ENCODE peak calls at places on chromosomes 7 and 10, in five cellular contexts. A is thyroid gland, R is body of pancreas, P is A549, E is HFF-Myc. M is an unnamed sample.

GRCh38 chr7:112079671-112080070 is 126.5 kb downstream of the DOCK4 start:
- DNase-seq in R (no peak), A (no peak), E (no peak), P (no peak), M (no peak)

GRCh38 chr10:22500567-22501369 is 155.5 kb downstream of the SPAG6 start:
- DNase-seq in E (no peak), A (no peak), P (no peak), R (no peak), M (no peak)

GRCh38 chr7:712601-713457 is 13.7 kb upstream of the DNAAF5 start:
- DNase-seq in E (no peak), P (no peak), R (no peak), A (no peak), M (no peak)

GRCh38 chr7:2621061-2621828 is 10.5 kb upstream of the TTYH3 start:
- DNase-seq in E (no peak), A (peak; percentile 85), P (no peak), R (peak; percentile 45), M (peak; percentile 81)

GRCh38 chr7:133315332-133316040 is 62.6 kb downstream of the EXOC4 start:
- DNase-seq in E (no peak), P (no peak), A (no peak), R (no peak), M (no peak)

GRCh38 chr10:10055656-10056445 is 961.8 kb upstream of the CELF2 start:
- DNase-seq in A (no peak), P (no peak), R (no peak), E (no peak), M (no peak)

GRCh38 chr10:102673961-102674511 is 29.8 kb downstream of the TRIM8 start:
- DNase-seq in P (no peak), E (peak; percentile 41), R (no peak), A (peak; percentile 78), M (peak; percentile 66)

GRCh38 chr10:70425096-70425495 is 16.4 kb downstream of the NODAL start:
- DNase-seq in R (no peak), A (no peak), E (no peak), P (no peak), M (no peak)

GRCh38 chr10:120386896-120387295 is 70.1 kb upstream of the PLPP4 start:
- DNase-seq in A (no peak), E (no peak), R (no peak), P (no peak), M (no peak)

GRCh38 chr7:45687721-45688120 is 113.6 kb downstream of the ADCY1 start:
- DNase-seq in R (no peak), A (no peak), E (no peak), P (no peak), M (peak; percentile 7)

GRCh38 chr10:9254353-9254752 is 1199.9 kb downstream of the GATA3 start:
- DNase-seq in R (no peak), P (no peak), E (peak; percentile 22), A (no peak), M (no peak)

DNA sequence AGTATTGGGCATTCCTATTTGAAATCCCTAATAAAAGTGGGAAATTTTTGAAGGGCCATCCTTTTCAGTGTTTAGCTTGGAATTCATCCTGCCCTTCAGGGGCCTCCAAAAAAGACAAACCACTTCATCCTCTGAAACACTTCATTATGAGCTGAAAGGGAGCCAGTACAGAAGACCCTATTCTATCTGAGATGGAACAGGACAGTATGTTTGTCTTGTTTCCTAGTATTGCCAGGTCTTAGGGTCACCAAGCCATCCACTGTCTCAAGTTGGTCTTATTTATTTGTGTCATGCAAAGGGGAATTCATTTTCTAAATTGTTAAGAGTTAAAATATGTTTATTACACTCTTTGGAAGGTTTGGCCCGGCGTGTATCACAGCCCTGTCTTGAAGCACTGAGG is 326.2 kb upstream of the BMPER start:
- DNase-seq in E (no peak), A (no peak), P (no peak), R (no peak), M (no peak)
- TF ChIP-seq CTCF in E (no peak), A (no peak), P (no peak), R (no peak), M (no peak)

GRCh38 chr7:153385502-153385901 is 626.0 kb downstream of the ACTR3B start:
- DNase-seq in P (no peak), R (no peak), E (no peak), A (no peak), M (no peak)

GRCh38 chr7:153389261-153389660 is 629.7 kb downstream of the ACTR3B start:
- DNase-seq in A (no peak), P (no peak), E (no peak), R (no peak), M (no peak)

GRCh38 chr7:153390955-153391354 is 631.4 kb downstream of the ACTR3B start:
- DNase-seq in P (no peak), A (no peak), R (no peak), E (no peak), M (no peak)

GRCh38 chr7:153386581-153386980 is 627.0 kb downstream of the ACTR3B start:
- DNase-seq in P (no peak), A (no peak), E (no peak), R (no peak), M (no peak)

GRCh38 chr7:153388611-153389010 is 629.1 kb downstream of the ACTR3B start:
- DNase-seq in P (no peak), A (no peak), E (no peak), R (no peak), M (no peak)
- H3K4me3 ChIP-seq in P (no peak overlapping the region), A (no peak overlapping the region), E (no peak overlapping the region), R (no peak overlapping the region), M (no peak overlapping the region)

GRCh38 chr7:4683884-4684565 is 1.9 kb downstream of the FOXK1 start:
- DNase-seq in R (peak; percentile 42), A (peak; percentile 84), E (no peak), P (no peak), M (peak; percentile 69)
- TF ChIP-seq CTCF in R (no peak), A (no peak), E (no peak), P (peak; percentile 20), M (no peak)

GRCh38 chr7:32588657-32589056 is 93.4 kb downstream of the AVL9 start:
- DNase-seq in P (peak; percentile 35), R (no peak), A (peak; percentile 23), E (peak; percentile 58), M (no peak)
- H3K4me3 ChIP-seq in P (no peak overlapping the region), R (no peak overlapping the region), A (no peak overlapping the region), E (no peak overlapping the region), M (no peak overlapping the region)

DNA sequence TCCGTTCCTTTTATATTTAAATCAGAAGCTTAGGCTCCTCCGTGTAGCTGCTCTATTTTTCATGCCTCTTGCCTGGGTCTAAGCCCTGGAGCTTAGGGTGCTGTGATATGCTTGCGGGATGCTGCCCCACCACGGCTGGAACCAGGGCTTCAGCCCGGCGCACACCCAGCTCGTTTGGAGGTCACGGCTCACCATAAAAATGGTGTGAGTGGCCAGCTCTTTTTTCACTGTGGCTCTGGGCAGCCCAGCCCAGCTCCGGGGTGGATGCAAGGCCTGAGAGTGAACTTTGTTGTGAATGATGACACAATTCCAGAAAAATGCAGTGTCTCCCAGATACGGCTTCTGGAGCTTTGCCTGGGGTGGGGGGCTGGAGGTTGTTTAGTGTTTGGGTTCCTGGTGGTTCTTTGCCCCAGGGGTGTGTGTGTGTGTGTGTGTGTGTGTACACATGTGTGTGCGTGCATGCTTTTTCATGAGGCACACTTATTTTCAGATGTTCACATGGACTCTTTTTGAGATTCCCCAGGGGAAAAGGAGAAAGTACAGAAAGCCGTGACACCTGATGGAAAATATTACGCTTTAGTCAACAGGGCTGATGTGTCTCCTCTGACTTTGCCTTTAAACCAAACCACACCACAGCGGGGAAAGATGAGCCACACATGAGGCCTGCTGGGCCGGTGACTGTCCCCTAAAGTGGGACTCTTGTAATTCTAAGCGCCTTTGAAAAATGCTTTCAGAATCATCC is 46.2 kb downstream of the GRK5 start:
- DNase-seq in R (peak; percentile 19), E (peak; percentile 87), P (peak; percentile 86), A (no peak), M (peak; percentile 65)
- TF ChIP-seq CTCF in R (no peak), E (no peak), P (no peak), A (no peak), M (no peak)

DNA sequence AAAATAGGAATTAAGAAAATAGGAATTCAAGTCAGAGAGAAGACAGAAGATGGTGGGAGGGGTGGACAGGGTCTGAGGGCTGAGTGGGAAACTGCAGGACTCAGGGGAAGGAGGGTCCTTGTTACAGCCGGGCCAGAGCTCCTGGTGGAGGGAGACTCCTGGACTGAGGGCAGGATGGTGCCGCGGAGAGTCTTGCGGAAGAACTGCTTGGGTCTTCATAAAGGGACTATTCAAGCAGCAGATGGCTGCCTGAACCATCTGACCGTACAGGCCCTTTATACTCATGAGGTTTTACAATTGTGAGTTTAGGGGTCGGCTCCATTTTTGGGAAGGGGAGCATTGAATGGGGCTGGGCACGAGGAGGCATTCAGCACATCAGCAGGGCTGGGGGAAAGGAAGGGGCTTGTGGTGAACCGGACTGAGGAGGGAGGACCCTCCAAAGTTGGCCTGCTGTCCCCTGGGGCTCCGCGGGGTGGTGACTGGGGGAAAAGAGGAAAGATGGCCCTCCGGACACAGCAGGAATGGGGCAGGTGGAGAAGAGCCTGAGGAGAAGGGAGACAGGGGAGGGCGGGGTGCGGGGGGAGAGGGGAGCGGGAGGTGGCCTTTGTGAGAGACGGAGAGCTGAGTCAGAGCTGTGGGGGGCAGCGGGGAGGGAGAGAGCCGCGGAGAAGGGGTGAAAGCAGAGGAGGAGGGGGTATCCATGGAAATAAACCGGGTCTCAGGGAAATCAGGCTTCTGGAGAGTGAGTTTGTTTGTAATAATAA is 1.5 kb downstream of the FAM131B start:
- DNase-seq in R (no peak), E (no peak), P (no peak), A (no peak), M (no peak)
- H3K4me3 ChIP-seq in R (no peak overlapping the region), E (no peak overlapping the region), P (peak overlapping the region; percentile 54), A (no peak overlapping the region), M (no peak overlapping the region)

GRCh38 chr7:108417926-108418325 is 38.3 kb downstream of the NRCAM start:
- DNase-seq in A (no peak), P (peak; percentile 46), E (no peak), R (no peak), M (no peak)
- TF ChIP-seq CTCF in A (no peak), P (no peak), E (no peak), R (no peak), M (no peak)

DNA sequence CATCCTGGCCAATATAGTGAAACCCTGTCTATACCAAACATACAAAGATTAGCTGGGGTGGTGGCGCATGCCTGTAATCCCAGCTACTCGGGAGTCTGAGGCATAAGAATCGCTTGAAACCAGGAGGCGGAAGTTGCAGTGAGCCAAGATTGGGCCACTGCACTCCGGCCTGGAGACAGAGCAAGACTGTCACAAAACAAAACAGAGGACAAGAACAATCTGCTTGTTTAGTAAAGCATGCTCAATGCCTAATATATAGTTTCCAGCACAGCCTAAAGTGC is 1.8 kb upstream of the SEC24C start:
- DNase-seq in E (no peak), A (no peak), R (no peak), P (no peak), M (no peak)
- H3K4me3 ChIP-seq in E (no peak overlapping the region), A (no peak overlapping the region), R (no peak overlapping the region), P (no peak overlapping the region), M (no peak overlapping the region)